ENCODE peak calls at places on chromosomes 3 and 15, in six cellular contexts. F, E, Y, A, Z and O are unnamed samples.

GRCh38 chr3:64345351-64345750 is 120.1 kb upstream of the PRICKLE2 start:
- DNase-seq in F (no peak), A (peak; percentile 55), Z (peak; percentile 7), E (no peak), Y (no peak), O (no peak)

GRCh38 chr3:47315069-47315647 is 32.4 kb downstream of the KLHL18 start:
- DNase-seq in Y (peak; percentile 9), E (no peak), Z (no peak), A (peak; percentile 22), F (no peak), O (no peak)

GRCh38 chr3:64188810-64189560 is 36.3 kb downstream of the PRICKLE2 start:
- DNase-seq in E (no peak), F (no peak), A (peak; percentile 52), Z (peak; percentile 65), Y (peak; percentile 9), O (no peak)

GRCh38 chr3:9226326-9226725 is 23.1 kb downstream of the SRGAP3 start:
- DNase-seq in Y (no peak), F (no peak), Z (peak; percentile 90), A (no peak), E (no peak), O (no peak)

GRCh38 chr15:34708422-34708821 is 46.4 kb downstream of the GJD2 start:
- DNase-seq in F (no peak), Y (no peak), Z (peak; percentile 55), E (peak; percentile 33), A (peak; percentile 25), O (no peak)

GRCh38 chr3:28467414-28467813 is 118.8 kb upstream of the AZI2 start:
- DNase-seq in F (no peak), Y (no peak), Z (peak; percentile 22), E (no peak), A (no peak), O (no peak)

GRCh38 chr3:159762981-159763465 is 225.6 kb upstream of the IL12A start:
- DNase-seq in E (peak; percentile 54), Z (peak; percentile 78), A (peak; percentile 45), F (peak; percentile 1), Y (peak; percentile 67), O (no peak)

GRCh38 chr15:67080118-67080899 is 14.9 kb downstream of the SMAD3 start:
- DNase-seq in Y (no peak), E (no peak), F (no peak), Z (no peak), A (peak; percentile 72), O (no peak)

GRCh38 chr3:142418926-142419592 is 28.8 kb downstream of the XRN1 start:
- DNase-seq in Z (no peak), F (no peak), E (no peak), A (no peak), Y (no peak), O (no peak)

GRCh38 chr3:142429582-142429981 is 18.3 kb downstream of the XRN1 start:
- DNase-seq in Y (no peak), Z (no peak), A (no peak), F (no peak), E (no peak), O (no peak)

GRCh38 chr3:142424754-142425153 is 23.1 kb downstream of the XRN1 start:
- DNase-seq in Z (no peak), Y (no peak), F (no peak), E (no peak), A (no peak), O (no peak)
- TF ChIP-seq CTCF in Z (no peak), Y (no peak), F (no peak), E (no peak), A (no peak), O (no peak)

GRCh38 chr3:73623996-73624362 is 762 bp downstream of the PDZRN3 start:
- DNase-seq in Z (no peak), A (peak; percentile 59), E (no peak), F (no peak), Y (peak; percentile 51), O (no peak)
- TF ChIP-seq CTCF in Z (no peak), A (no peak), E (no peak), F (no peak), Y (no peak), O (no peak)

DNA sequence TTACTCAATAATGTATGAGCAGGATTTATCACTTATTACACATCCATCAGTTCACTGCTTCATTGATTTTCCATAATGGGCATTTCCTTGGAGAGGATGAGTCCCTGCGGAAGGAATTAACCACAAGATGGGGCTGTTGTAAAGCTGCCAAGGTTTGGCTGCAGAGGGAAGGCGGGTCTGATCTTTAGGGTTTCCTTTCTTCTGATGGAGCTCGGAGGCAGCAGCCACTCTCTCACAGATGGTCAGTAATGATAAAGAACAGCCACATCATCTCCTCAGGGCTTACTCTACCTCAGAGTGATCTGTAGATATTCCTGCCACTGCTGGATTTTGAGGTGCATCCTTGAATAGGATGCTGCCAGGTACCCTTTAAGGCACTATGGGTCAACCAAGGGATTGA is 115.2 kb downstream of the USP13 start:
- DNase-seq in Y (peak; percentile 63), A (peak; percentile 25), E (no peak), Z (peak; percentile 90), F (no peak), O (no peak)
- TF ChIP-seq CTCF in Y (no peak), A (peak; percentile 35), E (peak; percentile 37), Z (peak; percentile 87), F (no peak), O (no peak)

DNA sequence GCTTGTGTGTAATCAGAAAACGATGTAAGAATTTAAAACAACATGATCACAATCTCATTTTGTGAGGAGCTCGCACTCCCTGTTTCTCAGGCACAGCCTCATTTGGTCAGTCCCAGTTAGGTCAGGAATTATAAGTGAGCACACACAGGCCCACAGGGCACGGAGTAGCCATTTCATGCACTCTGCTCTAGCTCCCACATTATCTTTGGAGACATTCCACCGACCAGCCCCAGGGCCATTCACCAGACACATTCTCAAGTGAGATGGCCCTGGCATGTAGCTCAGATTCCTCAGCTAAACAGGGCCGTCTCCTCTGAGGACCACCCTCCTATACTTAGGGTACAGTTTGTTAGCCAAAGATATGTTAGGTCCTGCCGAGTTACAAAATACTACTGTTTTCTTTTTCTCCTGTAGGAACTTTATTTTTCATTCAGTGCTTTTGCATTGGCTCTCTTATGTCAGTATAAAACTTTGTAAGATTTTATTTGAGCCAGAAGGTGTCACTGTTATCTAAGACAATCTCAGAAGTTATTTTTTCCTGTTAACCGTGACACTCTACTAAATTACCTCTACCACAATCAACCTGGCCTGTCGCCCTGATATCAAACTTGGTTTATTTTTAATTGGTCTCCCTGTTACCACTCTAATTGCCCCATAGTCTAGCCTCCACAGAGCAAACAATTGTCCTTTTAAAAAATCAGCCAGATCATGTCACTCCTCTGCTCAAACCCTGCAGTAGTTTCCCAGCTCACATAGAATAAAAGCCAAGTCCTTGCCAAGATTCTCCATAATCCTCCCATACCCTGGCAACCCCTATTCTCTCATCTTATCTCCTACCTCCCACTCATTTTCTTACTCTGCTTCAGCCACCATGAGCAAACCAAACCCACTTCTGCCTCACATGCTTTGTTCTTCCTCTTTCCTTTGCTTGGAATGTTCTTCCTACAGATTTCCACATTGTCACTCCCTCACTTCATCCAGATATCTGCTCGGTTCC is 105.7 kb downstream of the PPP2R3A start:
- DNase-seq in Z (peak; percentile 19), E (no peak), Y (peak; percentile 7), F (no peak), A (no peak), O (no peak)
- TF ChIP-seq CTCF in Z (peak; percentile 39), E (no peak), Y (no peak), F (peak; percentile 10), A (no peak), O (no peak)

GRCh38 chr3:150240891-150241290 is 167.2 kb upstream of the TSC22D2 start:
- DNase-seq in A (no peak), E (no peak), Y (no peak), F (no peak), Z (no peak), O (no peak)

GRCh38 chr3:150237490-150237889 is 170.6 kb upstream of the TSC22D2 start:
- DNase-seq in Z (peak; percentile 98), A (no peak), E (no peak), F (no peak), Y (no peak), O (no peak)

GRCh38 chr3:150238043-150238802 is 169.9 kb upstream of the TSC22D2 start:
- DNase-seq in F (no peak), E (no peak), A (peak; percentile 26), Y (no peak), Z (peak; percentile 87), O (no peak)

GRCh38 chr3:150239764-150240163 is 168.3 kb upstream of the TSC22D2 start:
- DNase-seq in A (no peak), Z (no peak), E (no peak), F (no peak), Y (no peak), O (no peak)

DNA sequence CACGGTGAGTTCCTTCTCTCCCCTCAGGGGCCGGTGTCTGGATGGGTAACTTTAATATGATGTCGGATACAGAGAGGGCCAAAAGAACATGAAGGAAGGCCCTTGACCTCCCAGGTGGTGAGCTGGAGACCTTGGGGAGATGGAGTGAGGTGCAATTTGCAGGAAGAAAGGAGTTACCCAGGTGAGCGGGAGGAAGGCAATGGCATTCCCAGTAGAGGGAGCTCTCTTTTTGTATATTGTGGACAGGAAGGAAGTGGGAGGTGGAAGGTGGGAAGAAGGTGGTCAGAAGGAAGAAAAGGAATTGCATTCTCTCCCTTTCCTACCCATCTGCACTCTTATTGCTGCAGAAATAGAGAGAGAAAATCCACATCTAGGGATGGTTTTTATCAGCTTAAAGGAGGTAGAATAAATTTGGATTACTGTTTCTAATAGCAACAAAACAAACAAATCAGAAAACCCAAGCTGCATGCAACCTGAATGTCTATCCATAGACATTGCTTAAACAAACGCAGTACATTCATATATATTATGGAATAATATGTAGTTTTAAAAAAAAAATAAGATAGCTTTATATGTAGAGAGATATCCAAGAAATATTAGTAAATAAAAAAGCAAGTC is 169.0 kb upstream of the TSC22D2 start:
- DNase-seq in F (no peak), Y (no peak), A (peak; percentile 38), E (no peak), Z (peak; percentile 77), O (no peak)
- TF ChIP-seq CTCF in F (peak; percentile 21), Y (no peak), A (peak; percentile 29), E (no peak), Z (peak; percentile 96), O (no peak)